ENCODE peak calls at places on chromosomes 13 and 19, in eight cellular contexts. N is substantia nigra; F is stimulated activated naive CD8-positive, alpha-beta T cell treated with anti-CD3 and anti-CD28 coated beads, Interleukin-15, Interleukin-2, amounts not matched to agents 100 U/mL and 50 U/mL, for 24 hours; O is activated CD4-positive, alpha-beta T cell treated with anti-CD3 and anti-CD28 coated beads, Interleukin-2, amount 10 ng/mL, durations not matched to agents 7 days and 5 days; J is CD4-positive, CD25-positive, alpha-beta regulatory T cell; D is lower leg skin; K is GM12864; B is amniotic stem cell. L is an unnamed sample.

GRCh38 chr13:28805193-28805819 is 14.8 kb upstream of the MTUS2 start:
- DNase-seq in N (no peak), D (no peak), F (peak), J (no peak), O (peak), K (no peak), B (no peak), L (peak)

GRCh38 chr13:77124423-77124822 is 97.5 kb upstream of the FBXL3 start:
- DNase-seq in O (no peak), B (no peak), J (no peak), N (no peak), K (no peak), F (no peak), D (no peak), L (no peak)

GRCh38 chr13:26759907-26760834 is at the start of gene GPR12:
- DNase-seq in B (no peak), F (peak), N (no peak), O (no peak), J (no peak), K (no peak), D (no peak), L (peak)

GRCh38 chr13:67343777-67344176 is 113.6 kb upstream of the PCDH9 start:
- DNase-seq in J (no peak), N (no peak), F (no peak), K (no peak), O (no peak), B (no peak), D (no peak), L (peak)

GRCh38 chr13:30905932-30906383 is at the start of gene MEDAG:
- DNase-seq in F (no peak), N (no peak), B (no peak), J (no peak), K (no peak), O (no peak), D (peak), L (no peak)

GRCh38 chr13:66780814-66781213 is 449.3 kb downstream of the PCDH9 start:
- DNase-seq in K (no peak), D (no peak), O (no peak), J (no peak), N (no peak), F (no peak), B (no peak), L (no peak)

GRCh38 chr13:97976551-97977375 is 23.3 kb downstream of the IPO5 start:
- DNase-seq in F (no peak), K (peak), N (no peak), D (peak), O (peak), J (no peak), B (no peak), L (peak)

GRCh38 chr13:36998624-36999041 is 507 bp downstream of the ALG5 start:
- DNase-seq in B (no peak), N (peak), D (peak), O (peak), F (peak), J (peak), K (no peak), L (peak)

GRCh38 chr13:111508164-111508870 is 187.9 kb downstream of the TEX29 start:
- DNase-seq in B (no peak), J (no peak), N (no peak), D (peak), O (no peak), K (no peak), F (no peak), L (no peak)

GRCh38 chr19:37931941-37932655 is 25.1 kb downstream of the SIPA1L3 start:
- DNase-seq in N (peak), K (no peak), O (no peak), D (peak), F (peak), J (no peak), B (peak), L (peak)

GRCh38 chr19:50514346-50515167 is 844 bp upstream of the ASPDH start:
- DNase-seq in K (no peak), O (no peak), D (no peak), N (peak), F (no peak), B (no peak), J (no peak), L (no peak)

GRCh38 chr13:97344250-97345175 is 89.5 kb upstream of the RAP2A start:
- DNase-seq in F (peak), N (peak), B (peak), D (no peak), O (peak), K (no peak), J (peak), L (no peak)

GRCh38 chr13:106796280-106797047 is 228.5 kb upstream of the ARGLU1 start:
- DNase-seq in F (no peak), B (no peak), N (no peak), O (no peak), D (no peak), K (no peak), J (no peak), L (peak)

GRCh38 chr13:31485651-31486051 is 253.7 kb upstream of the RXFP2 start:
- DNase-seq in O (no peak), D (no peak), K (no peak), N (no peak), J (no peak), F (no peak), B (no peak), L (no peak)

GRCh38 chr19:33557720-33558119 is 36.1 kb upstream of the PEPD start:
- DNase-seq in D (no peak), K (no peak), O (no peak), F (no peak), J (no peak), N (no peak), B (no peak), L (no peak)

GRCh38 chr19:46890423-46891170 is 29.8 kb downstream of the ARHGAP35 start:
- DNase-seq in K (no peak), O (no peak), J (no peak), F (no peak), N (no peak), D (no peak), B (no peak), L (no peak)

L was measured in ELF-1.